ENCODE peak calls at places on chromosomes 11 and 22, in ten cellular contexts. One of them, this sample, is unnamed.

GRCh38 chr11:10233581-10233980 is 60.4 kb downstream of the SBF2 start:
- DNase-seq in brain microvascular endothelial cell: peak; percentile 80
- DNase-seq in astrocyte of the spinal cord: peak; percentile 56
- DNase-seq in K562: no peak
- DNase-seq in tibial nerve: no peak
- DNase-seq in cardiac muscle cell: peak; percentile 66
- DNase-seq in fibroblast of lung: peak; percentile 42
- DNase-seq in LNCaP clone FGC: no peak
- DNase-seq in NB4: no peak
- DNase-seq in coronary artery: no peak
- DNase-seq in this sample: no peak

GRCh38 chr11:68012843-68013610 is 2.9 kb downstream of the ALDH3B1 start:
- DNase-seq in brain microvascular endothelial cell: peak; percentile 94
- DNase-seq in astrocyte of the spinal cord: peak; percentile 97
- DNase-seq in K562: no peak
- DNase-seq in tibial nerve: peak; percentile 49
- DNase-seq in cardiac muscle cell: peak; percentile 98
- DNase-seq in fibroblast of lung: peak; percentile 93
- DNase-seq in LNCaP clone FGC: no peak
- DNase-seq in NB4: no peak
- DNase-seq in coronary artery: peak; percentile 93
- DNase-seq in this sample: no peak

GRCh38 chr22:24434472-24435322 is 7.3 kb downstream of the ADORA2A start:
- DNase-seq in brain microvascular endothelial cell: peak; percentile 37
- DNase-seq in astrocyte of the spinal cord: no peak
- DNase-seq in K562: no peak
- DNase-seq in tibial nerve: peak; percentile 48
- DNase-seq in cardiac muscle cell: peak; percentile 80
- DNase-seq in fibroblast of lung: no peak
- DNase-seq in LNCaP clone FGC: no peak
- DNase-seq in NB4: peak; percentile 94
- DNase-seq in coronary artery: peak; percentile 73
- DNase-seq in this sample: peak; percentile 91

GRCh38 chr11:7871056-7871455 is 60.0 kb downstream of the OR10A6 start:
- DNase-seq in brain microvascular endothelial cell: no peak
- DNase-seq in astrocyte of the spinal cord: no peak
- DNase-seq in K562: no peak
- DNase-seq in tibial nerve: no peak
- DNase-seq in cardiac muscle cell: no peak
- DNase-seq in fibroblast of lung: peak; percentile 17
- DNase-seq in LNCaP clone FGC: no peak
- DNase-seq in NB4: no peak
- DNase-seq in coronary artery: no peak
- DNase-seq in this sample: no peak

GRCh38 chr11:76237914-76238313 is 31.6 kb upstream of the WNT11 start:
- DNase-seq in brain microvascular endothelial cell: no peak
- DNase-seq in astrocyte of the spinal cord: no peak
- DNase-seq in K562: peak; percentile 63
- DNase-seq in tibial nerve: no peak
- DNase-seq in cardiac muscle cell: no peak
- DNase-seq in fibroblast of lung: peak; percentile 15
- DNase-seq in LNCaP clone FGC: no peak
- DNase-seq in NB4: peak; percentile 53
- DNase-seq in coronary artery: no peak
- DNase-seq in this sample: peak; percentile 18

GRCh38 chr22:36185828-36186624 is 15.6 kb downstream of the APOL4 start:
- DNase-seq in brain microvascular endothelial cell: no peak
- DNase-seq in astrocyte of the spinal cord: no peak
- DNase-seq in K562: no peak
- DNase-seq in tibial nerve: no peak
- DNase-seq in cardiac muscle cell: no peak
- DNase-seq in fibroblast of lung: no peak
- DNase-seq in LNCaP clone FGC: no peak
- DNase-seq in NB4: peak; percentile 13
- DNase-seq in coronary artery: no peak
- DNase-seq in this sample: no peak

GRCh38 chr11:41498726-41499125 is 39.3 kb upstream of the LRRC4C start:
- DNase-seq in brain microvascular endothelial cell: no peak
- DNase-seq in astrocyte of the spinal cord: peak; percentile 37
- DNase-seq in K562: no peak
- DNase-seq in tibial nerve: no peak
- DNase-seq in cardiac muscle cell: peak; percentile 42
- DNase-seq in fibroblast of lung: no peak
- DNase-seq in LNCaP clone FGC: no peak
- DNase-seq in NB4: peak; percentile 4
- DNase-seq in coronary artery: no peak
- DNase-seq in this sample: peak; percentile 1

GRCh38 chr22:17952273-17952801 is 72.0 kb downstream of the MICAL3 start:
- DNase-seq in brain microvascular endothelial cell: no peak
- DNase-seq in astrocyte of the spinal cord: no peak
- DNase-seq in K562: no peak
- DNase-seq in tibial nerve: no peak
- DNase-seq in cardiac muscle cell: no peak
- DNase-seq in fibroblast of lung: no peak
- DNase-seq in LNCaP clone FGC: peak; percentile 22
- DNase-seq in NB4: no peak
- DNase-seq in coronary artery: no peak
- DNase-seq in this sample: no peak

GRCh38 chr11:45289369-45289768 is 3.2 kb upstream of the SYT13 start:
- DNase-seq in brain microvascular endothelial cell: peak; percentile 73
- DNase-seq in astrocyte of the spinal cord: peak; percentile 53
- DNase-seq in K562: no peak
- DNase-seq in tibial nerve: no peak
- DNase-seq in cardiac muscle cell: peak; percentile 56
- DNase-seq in fibroblast of lung: peak; percentile 31
- DNase-seq in LNCaP clone FGC: no peak
- DNase-seq in NB4: no peak
- DNase-seq in coronary artery: no peak
- DNase-seq in this sample: no peak

GRCh38 chr22:17914474-17914873 is 109.9 kb downstream of the MICAL3 start:
- DNase-seq in brain microvascular endothelial cell: no peak
- DNase-seq in astrocyte of the spinal cord: no peak
- DNase-seq in K562: no peak
- DNase-seq in tibial nerve: no peak
- DNase-seq in cardiac muscle cell: no peak
- DNase-seq in fibroblast of lung: no peak
- DNase-seq in LNCaP clone FGC: no peak
- DNase-seq in NB4: no peak
- DNase-seq in coronary artery: no peak
- DNase-seq in this sample: no peak

GRCh38 chr22:36026741-36027140 is 1.9 kb downstream of the RBFOX2 start:
- DNase-seq in brain microvascular endothelial cell: no peak
- DNase-seq in astrocyte of the spinal cord: peak; percentile 46
- DNase-seq in K562: no peak
- DNase-seq in tibial nerve: no peak
- DNase-seq in cardiac muscle cell: peak; percentile 59
- DNase-seq in fibroblast of lung: peak; percentile 68
- DNase-seq in LNCaP clone FGC: no peak
- DNase-seq in NB4: no peak
- DNase-seq in coronary artery: no peak
- DNase-seq in this sample: no peak

GRCh38 chr11:48073031-48073861 is 92.9 kb downstream of the PTPRJ start:
- DNase-seq in brain microvascular endothelial cell: no peak
- DNase-seq in astrocyte of the spinal cord: no peak
- DNase-seq in K562: no peak
- DNase-seq in tibial nerve: no peak
- DNase-seq in cardiac muscle cell: no peak
- DNase-seq in fibroblast of lung: no peak
- DNase-seq in LNCaP clone FGC: no peak
- DNase-seq in NB4: no peak
- DNase-seq in coronary artery: no peak
- DNase-seq in this sample: no peak

GRCh38 chr22:32219030-32219429 is 14.2 kb upstream of the RFPL2 start:
- DNase-seq in brain microvascular endothelial cell: no peak
- DNase-seq in astrocyte of the spinal cord: no peak
- DNase-seq in K562: no peak
- DNase-seq in tibial nerve: no peak
- DNase-seq in cardiac muscle cell: no peak
- DNase-seq in fibroblast of lung: no peak
- DNase-seq in LNCaP clone FGC: no peak
- DNase-seq in NB4: peak; percentile 76
- DNase-seq in coronary artery: no peak
- DNase-seq in this sample: no peak

GRCh38 chr11:124481365-124482323 is 36.1 kb upstream of the OR8B8 start:
- DNase-seq in brain microvascular endothelial cell: peak; percentile 84
- DNase-seq in astrocyte of the spinal cord: peak; percentile 50
- DNase-seq in K562: peak; percentile 38
- DNase-seq in tibial nerve: no peak
- DNase-seq in cardiac muscle cell: peak; percentile 85
- DNase-seq in fibroblast of lung: peak; percentile 39
- DNase-seq in LNCaP clone FGC: no peak
- DNase-seq in NB4: peak; percentile 73
- DNase-seq in coronary artery: no peak
- DNase-seq in this sample: peak; percentile 9

GRCh38 chr11:96798445-96798844 is 408.6 kb downstream of the JRKL start:
- DNase-seq in brain microvascular endothelial cell: no peak
- DNase-seq in astrocyte of the spinal cord: no peak
- DNase-seq in K562: no peak
- DNase-seq in tibial nerve: no peak
- DNase-seq in cardiac muscle cell: no peak
- DNase-seq in fibroblast of lung: no peak
- DNase-seq in LNCaP clone FGC: no peak
- DNase-seq in NB4: no peak
- DNase-seq in coronary artery: no peak
- DNase-seq in this sample: no peak

GRCh38 chr11:41040474-41040873 is 419.0 kb downstream of the LRRC4C start:
- DNase-seq in brain microvascular endothelial cell: no peak
- DNase-seq in astrocyte of the spinal cord: no peak
- DNase-seq in K562: no peak
- DNase-seq in tibial nerve: no peak
- DNase-seq in cardiac muscle cell: no peak
- DNase-seq in fibroblast of lung: no peak
- DNase-seq in LNCaP clone FGC: no peak
- DNase-seq in NB4: no peak
- DNase-seq in coronary artery: no peak
- DNase-seq in this sample: peak; percentile 24

GRCh38 chr11:104164028-104164520 is at the start of gene PDGFD:
- DNase-seq in brain microvascular endothelial cell: peak; percentile 41
- DNase-seq in astrocyte of the spinal cord: peak; percentile 59
- DNase-seq in K562: no peak
- DNase-seq in tibial nerve: peak; percentile 28
- DNase-seq in cardiac muscle cell: peak; percentile 89
- DNase-seq in fibroblast of lung: peak; percentile 62
- DNase-seq in LNCaP clone FGC: no peak
- DNase-seq in NB4: peak; percentile 8
- DNase-seq in coronary artery: peak; percentile 78
- DNase-seq in this sample: peak; percentile 88
- TF ChIP-seq CTCF in brain microvascular endothelial cell: peak; percentile 66
- TF ChIP-seq CTCF in astrocyte of the spinal cord: peak; percentile 47
- TF ChIP-seq CTCF in K562: no peak
- TF ChIP-seq CTCF in tibial nerve: peak; percentile 10
- TF ChIP-seq CTCF in cardiac muscle cell: peak; percentile 60
- TF ChIP-seq CTCF in fibroblast of lung: peak; percentile 43
- TF ChIP-seq CTCF in LNCaP clone FGC: peak; percentile 15
- TF ChIP-seq CTCF in NB4: no peak
- TF ChIP-seq CTCF in coronary artery: peak; percentile 13
- TF ChIP-seq CTCF in this sample: peak; percentile 38

DNA sequence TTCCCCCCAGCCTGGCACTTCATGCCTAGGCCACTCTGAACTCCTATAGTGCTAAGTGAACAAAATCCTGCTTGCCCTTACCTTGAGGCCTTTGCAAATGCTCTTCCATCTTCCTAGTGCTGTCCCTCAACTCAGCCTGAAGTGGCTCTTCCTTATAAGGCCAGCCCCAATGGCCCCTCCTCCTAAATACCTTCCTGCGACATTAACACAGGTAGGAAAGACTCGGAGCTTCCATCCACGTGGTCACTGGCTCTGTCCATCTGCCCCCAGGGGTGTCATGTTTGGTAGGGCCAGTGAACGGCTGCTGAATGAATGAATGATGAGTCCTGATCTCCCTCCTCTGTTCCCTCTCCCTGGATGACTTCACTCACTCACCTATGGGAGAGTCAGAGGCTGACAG is 4.2 kb downstream of the PDE2A start:
- DNase-seq in brain microvascular endothelial cell: no peak
- DNase-seq in astrocyte of the spinal cord: no peak
- DNase-seq in K562: no peak
- DNase-seq in tibial nerve: no peak
- DNase-seq in cardiac muscle cell: no peak
- DNase-seq in fibroblast of lung: no peak
- DNase-seq in LNCaP clone FGC: no peak
- DNase-seq in NB4: no peak
- DNase-seq in coronary artery: no peak
- DNase-seq in this sample: no peak
- H3K4me3 ChIP-seq in brain microvascular endothelial cell: no peak overlapping the region
- H3K4me3 ChIP-seq in astrocyte of the spinal cord: no peak overlapping the region
- H3K4me3 ChIP-seq in K562: no peak overlapping the region
- H3K4me3 ChIP-seq in tibial nerve: no peak overlapping the region
- H3K4me3 ChIP-seq in cardiac muscle cell: no peak overlapping the region
- H3K4me3 ChIP-seq in fibroblast of lung: no peak overlapping the region
- H3K4me3 ChIP-seq in LNCaP clone FGC: no peak overlapping the region
- H3K4me3 ChIP-seq in NB4: no peak overlapping the region
- H3K4me3 ChIP-seq in coronary artery: no peak overlapping the region
- H3K4me3 ChIP-seq in this sample: no peak overlapping the region

GRCh38 chr11:57741132-57742086 is at the start of gene SELENOH:
- DNase-seq in brain microvascular endothelial cell: peak; percentile 97
- DNase-seq in astrocyte of the spinal cord: peak; percentile 98
- DNase-seq in K562: peak; percentile 90
- DNase-seq in tibial nerve: peak; percentile 88
- DNase-seq in cardiac muscle cell: peak; percentile 99
- DNase-seq in fibroblast of lung: peak; percentile 97
- DNase-seq in LNCaP clone FGC: peak; percentile 96
- DNase-seq in NB4: peak; percentile 100
- DNase-seq in coronary artery: peak; percentile 98
- DNase-seq in this sample: peak; percentile 99
- TF ChIP-seq CTCF in brain microvascular endothelial cell: no peak
- TF ChIP-seq CTCF in astrocyte of the spinal cord: no peak
- TF ChIP-seq CTCF in K562: no peak
- TF ChIP-seq CTCF in tibial nerve: no peak
- TF ChIP-seq CTCF in cardiac muscle cell: no peak
- TF ChIP-seq CTCF in fibroblast of lung: no peak
- TF ChIP-seq CTCF in LNCaP clone FGC: no peak
- TF ChIP-seq CTCF in NB4: no peak
- TF ChIP-seq CTCF in coronary artery: no peak
- TF ChIP-seq CTCF in this sample: no peak

DNA sequence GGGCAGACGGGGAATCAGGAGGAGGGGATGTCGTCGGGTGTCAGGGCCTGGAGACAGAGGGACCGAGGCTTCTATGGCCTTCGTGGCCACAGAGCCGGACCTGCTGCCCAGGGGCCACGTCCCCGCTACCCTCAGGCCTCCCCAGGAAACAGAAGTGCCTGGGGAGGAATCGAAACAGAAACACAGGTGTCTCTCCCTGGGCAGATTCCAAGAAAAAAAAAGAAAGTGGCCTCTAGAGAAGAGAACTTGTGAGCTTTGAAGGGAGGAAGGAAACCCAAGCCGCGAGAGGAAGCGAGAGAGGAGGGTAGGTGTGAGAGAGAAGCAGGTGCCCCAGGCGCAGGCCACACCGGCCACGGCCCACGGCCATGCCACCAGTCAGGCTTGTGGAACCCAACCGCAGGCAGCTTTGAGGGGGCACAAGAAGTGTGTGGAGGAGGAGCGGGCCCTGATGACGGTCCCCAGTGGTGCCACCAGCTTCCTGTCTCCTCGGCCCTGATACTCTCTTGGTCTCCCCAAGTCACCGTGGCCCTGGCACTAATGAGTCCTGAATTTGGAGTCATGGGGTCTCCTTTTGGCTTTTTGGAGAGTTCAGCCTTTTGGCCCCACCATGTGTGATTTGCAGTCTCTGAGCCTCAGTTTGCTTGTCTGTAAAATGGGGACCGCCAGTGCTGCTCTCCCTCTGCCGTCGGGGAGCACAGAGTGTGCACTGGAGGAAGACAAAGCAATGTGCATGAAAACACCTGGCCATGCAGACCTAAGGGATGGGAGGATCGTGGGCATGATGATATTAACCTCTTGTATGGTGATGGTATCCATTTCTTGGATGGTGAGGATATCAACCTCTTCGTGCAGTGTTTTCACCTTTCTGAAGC is 25.2 kb downstream of the LIF start:
- DNase-seq in brain microvascular endothelial cell: no peak
- DNase-seq in astrocyte of the spinal cord: no peak
- DNase-seq in K562: no peak
- DNase-seq in tibial nerve: no peak
- DNase-seq in cardiac muscle cell: no peak
- DNase-seq in fibroblast of lung: no peak
- DNase-seq in LNCaP clone FGC: no peak
- DNase-seq in NB4: no peak
- DNase-seq in coronary artery: no peak
- DNase-seq in this sample: peak; percentile 67
- H3K4me3 ChIP-seq in brain microvascular endothelial cell: no peak overlapping the region
- H3K4me3 ChIP-seq in astrocyte of the spinal cord: no peak overlapping the region
- H3K4me3 ChIP-seq in K562: no peak overlapping the region
- H3K4me3 ChIP-seq in tibial nerve: no peak overlapping the region
- H3K4me3 ChIP-seq in cardiac muscle cell: no peak overlapping the region
- H3K4me3 ChIP-seq in fibroblast of lung: no peak overlapping the region
- H3K4me3 ChIP-seq in LNCaP clone FGC: no peak overlapping the region
- H3K4me3 ChIP-seq in NB4: no peak overlapping the region
- H3K4me3 ChIP-seq in coronary artery: no peak overlapping the region
- H3K4me3 ChIP-seq in this sample: no peak overlapping the region

This sample was measured in GM12865.